ENCODE peak calls at places on chromosomes 6 and 20, in four cellular contexts. M is neuronal stem cell, X is IMR-90, Y is H1. L is an unnamed sample.

GRCh38 chr6:79377830-79378460 is 143.5 kb upstream of the HMGN3 start:
- DNase-seq in M (no peak), X (no peak), Y (no peak), L (no peak)

GRCh38 chr6:16236648-16237199 is 1.7 kb upstream of the GMPR start:
- DNase-seq in Y (no peak), X (peak), M (no peak), L (no peak)

GRCh38 chr20:11207749-11208502 is 534.1 kb upstream of the JAG1 start:
- DNase-seq in M (no peak), X (peak), Y (no peak), L (no peak)

GRCh38 chr6:71602385-71602949 is 283.9 kb upstream of the RIMS1 start:
- DNase-seq in X (peak), M (no peak), Y (no peak), L (no peak)

GRCh38 chr20:50876816-50877215 is 54.4 kb downstream of the ADNP start:
- DNase-seq in X (no peak), M (no peak), Y (no peak), L (no peak)

GRCh38 chr6:39929733-39930461 is 4.4 kb downstream of the MOCS1 start:
- DNase-seq in Y (no peak), M (no peak), X (peak), L (no peak)

GRCh38 chr6:18528084-18528743 is 141.1 kb downstream of the RNF144B start:
- DNase-seq in Y (no peak), M (peak), X (peak), L (no peak)

GRCh38 chr6:63731946-63732735 is 96.5 kb downstream of the PHF3 start:
- DNase-seq in Y (no peak), X (peak), M (no peak), L (no peak)

GRCh38 chr6:11953641-11954040 is 58.5 kb upstream of the HIVEP1 start:
- DNase-seq in Y (no peak), X (no peak), M (no peak), L (no peak)

GRCh38 chr6:7201732-7202541 is 94.2 kb downstream of the RREB1 start:
- DNase-seq in X (no peak), M (no peak), Y (no peak), L (no peak)

GRCh38 chr6:56770011-56770520 is 127.4 kb upstream of the DST start:
- DNase-seq in Y (no peak), X (peak), M (no peak), L (no peak)

GRCh38 chr6:36769676-36770499 is 69.4 kb downstream of the CPNE5 start:
- DNase-seq in X (peak), Y (no peak), M (no peak), L (no peak)

GRCh38 chr20:1267161-1267560 is 1.1 kb downstream of the SNPH start:
- DNase-seq in X (no peak), M (no peak), Y (peak), L (no peak)
- H3K4me2 ChIP-seq in X (peak), M (no peak), Y (peak), L (peak)

GRCh38 chr20:19786311-19786710 is 28.3 kb downstream of the RIN2 start:
- DNase-seq in X (peak), Y (no peak), M (no peak), L (peak)
- H2BK120ac ChIP-seq in X (peak), Y (no peak), M (no peak), L (no peak)

GRCh38 chr6:43922423-43923375 is 152.7 kb downstream of the VEGFA start:
- DNase-seq in X (no peak), M (no peak), Y (no peak), L (no peak)

GRCh38 chr6:43923376-43924221 is 153.6 kb downstream of the VEGFA start:
- DNase-seq in X (peak), Y (no peak), M (no peak), L (no peak)

GRCh38 chr6:43921548-43922422 is 151.8 kb downstream of the VEGFA start:
- DNase-seq in M (no peak), Y (no peak), X (no peak), L (no peak)

GRCh38 chr6:43926644-43927524 is 156.9 kb downstream of the VEGFA start:
- DNase-seq in M (peak), X (peak), Y (no peak), L (peak)

GRCh38 chr6:43924222-43924702 is 154.3 kb downstream of the VEGFA start:
- DNase-seq in X (peak), M (no peak), Y (no peak), L (no peak)
- H4K91ac ChIP-seq in X (peak), M (peak), Y (no peak), L (peak)

DNA sequence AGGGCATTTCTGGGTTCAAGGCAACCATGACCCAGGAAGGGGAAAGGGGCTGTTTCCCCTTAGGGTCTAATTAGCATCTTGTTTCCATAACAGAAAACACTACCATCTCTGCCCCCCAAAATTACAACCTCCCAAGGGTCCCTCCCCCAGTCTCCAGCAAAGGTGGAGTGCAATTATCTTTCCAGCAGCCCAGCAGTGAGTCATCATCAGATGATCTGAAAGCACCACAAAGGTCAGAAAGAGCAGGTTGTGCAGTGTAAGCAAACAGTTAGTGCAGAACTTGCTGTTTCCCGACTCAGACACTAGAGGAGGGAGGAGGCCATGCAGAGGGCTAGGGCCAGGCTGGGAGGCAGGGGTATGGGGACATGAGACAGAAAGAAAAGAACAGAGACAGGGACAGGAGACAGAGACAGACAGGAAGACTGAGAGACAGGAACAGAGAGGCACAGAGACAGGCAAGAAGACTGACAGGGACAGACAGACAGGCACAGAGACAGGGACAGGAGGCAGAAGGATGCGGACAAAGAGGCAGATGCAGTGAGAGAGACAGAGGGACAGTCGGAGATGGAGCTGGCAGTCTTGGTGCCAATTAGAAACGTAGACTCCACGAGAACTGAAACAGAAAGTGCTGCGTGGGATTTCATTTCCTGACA is 62.5 kb downstream of the PYGB start:
- DNase-seq in Y (no peak), X (peak), M (no peak), L (no peak)
- H3K4me2 ChIP-seq in Y (no peak), X (peak), M (no peak), L (no peak)

DNA sequence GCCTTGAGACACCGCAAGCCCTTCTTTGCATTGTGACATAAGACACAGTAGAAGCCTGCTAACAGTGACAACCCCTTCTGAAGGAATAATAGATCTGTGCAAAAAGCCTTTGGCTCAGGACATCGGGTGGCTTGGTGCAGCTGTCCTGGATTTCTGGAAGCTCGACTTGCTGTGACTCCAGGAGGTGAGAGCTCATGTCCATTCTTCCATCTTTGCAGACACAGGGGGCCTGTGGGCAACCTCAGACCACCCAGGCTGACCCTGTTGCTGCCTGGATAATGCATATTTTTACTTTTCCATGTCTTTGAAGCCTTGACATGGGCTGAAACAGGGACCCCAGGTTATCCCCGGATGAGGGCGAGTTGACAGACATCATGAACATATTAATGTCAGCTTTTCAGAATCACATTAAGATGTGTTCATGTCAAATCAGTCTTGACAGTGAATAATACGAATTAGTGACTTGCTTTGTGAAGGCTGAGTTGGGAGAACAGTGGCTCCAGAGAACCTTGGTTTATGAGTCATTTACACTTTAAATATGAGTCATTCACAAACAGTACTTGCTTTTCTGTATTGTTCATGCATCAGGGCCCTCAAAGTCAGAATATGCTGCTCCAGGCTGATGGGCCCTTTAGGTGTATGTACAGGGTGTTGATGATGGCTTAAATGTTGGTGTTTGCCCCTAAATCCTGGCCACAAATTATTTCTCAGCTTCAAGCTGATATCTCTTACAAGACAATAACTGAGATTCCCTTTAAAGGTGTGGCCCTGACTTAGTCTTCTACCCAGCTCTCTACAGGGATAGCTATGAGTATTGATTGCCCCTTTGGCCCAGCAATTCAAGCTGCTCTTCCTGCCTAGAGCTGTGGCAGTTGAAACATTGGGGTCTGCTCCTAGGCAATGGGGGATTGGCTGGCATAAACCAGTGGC is 66.7 kb upstream of the IYD start:
- DNase-seq in M (no peak), Y (no peak), X (peak), L (no peak)
- H2BK120ac ChIP-seq in M (no peak), Y (no peak), X (no peak), L (no peak)

DNA sequence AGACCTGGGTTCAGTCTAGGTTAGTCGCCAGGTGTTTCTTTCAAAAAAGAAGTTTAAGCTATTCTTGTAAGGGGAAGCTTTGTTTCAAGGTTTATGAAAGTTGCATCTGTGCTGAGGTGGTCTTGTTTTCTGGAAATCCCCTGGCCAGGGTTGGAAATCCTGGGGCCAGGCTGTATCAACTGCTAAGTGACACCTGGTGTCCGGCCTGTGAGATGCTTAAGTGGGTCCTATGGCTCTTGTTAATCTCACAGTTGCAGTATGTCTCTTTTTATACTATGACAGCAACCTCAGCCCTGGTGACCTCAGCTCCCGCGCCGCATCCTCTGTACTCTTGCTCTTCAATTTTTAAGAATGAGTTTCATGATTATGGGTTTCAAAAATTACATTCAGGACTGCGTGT is 72.0 kb downstream of the CHMP4B start:
- DNase-seq in Y (no peak), X (no peak), M (no peak), L (no peak)
- H4K91ac ChIP-seq in Y (no peak), X (no peak), M (no peak), L (no peak)

GRCh38 chr20:41064377-41064776 is 35.8 kb downstream of the TOP1 start:
- DNase-seq in X (no peak), M (no peak), Y (no peak), L (no peak)

GRCh38 chr20:41059236-41059635 is 30.6 kb downstream of the TOP1 start:
- DNase-seq in X (no peak), M (no peak), Y (no peak), L (no peak)

GRCh38 chr20:41061155-41061554 is 32.5 kb downstream of the TOP1 start:
- DNase-seq in M (no peak), Y (no peak), X (no peak), L (no peak)

GRCh38 chr20:41065716-41066115 is 37.1 kb downstream of the TOP1 start:
- DNase-seq in M (no peak), X (no peak), Y (no peak), L (no peak)

GRCh38 chr20:41063442-41063841 is 34.8 kb downstream of the TOP1 start:
- DNase-seq in M (no peak), X (no peak), Y (no peak), L (no peak)
- H3K4me2 ChIP-seq in M (no peak), X (no peak), Y (no peak), L (no peak)

GRCh38 chr6:35484921-35485392 is 11.9 kb downstream of the TEAD3 start:
- DNase-seq in Y (peak), M (no peak), X (peak), L (peak)
- H2BK120ac ChIP-seq in Y (peak), M (peak), X (peak), L (no peak)

L was measured in H9.